ENCODE peak calls at places on chromosome X, in five cellular contexts. P is PC-3, T is uterus, G is ovary, W is cardiac muscle cell. O is an unnamed sample.

GRCh38 chrX:91414710-91415109 is 19.9 kb upstream of the PABPC5 start:
- DNase-seq in P (peak; percentile 29), T (no peak), G (no peak), W (no peak), O (no peak)

GRCh38 chrX:13898084-13898483 is 81.2 kb upstream of the GPM6B start:
- DNase-seq in P (peak; percentile 44), T (no peak), G (no peak), W (peak; percentile 58), O (no peak)

GRCh38 chrX:98523521-98523920 is 1639.8 kb downstream of the RPA4 start:
- DNase-seq in P (no peak), T (no peak), G (no peak), W (no peak), O (no peak)

GRCh38 chrX:44817029-44817428 is 26.8 kb upstream of the DUSP21 start:
- DNase-seq in P (no peak), T (no peak), G (no peak), W (no peak), O (peak; percentile 8)

GRCh38 chrX:124010157-124010556 is 48.7 kb downstream of the STAG2 start:
- DNase-seq in P (peak; percentile 52), T (no peak), G (no peak), W (no peak), O (no peak)

GRCh38 chrX:134782796-134783195 is 124.5 kb upstream of the PLAC1 start:
- DNase-seq in P (peak; percentile 72), T (no peak), G (no peak), W (peak; percentile 59), O (no peak)

GRCh38 chrX:150766351-150767044 is 73.3 kb downstream of the MTMR1 start:
- DNase-seq in P (no peak), T (no peak), G (no peak), W (no peak), O (no peak)

GRCh38 chrX:74804574-74804973 is 120.7 kb downstream of the NEXMIF start:
- DNase-seq in P (no peak), T (no peak), G (no peak), W (no peak), O (no peak)

GRCh38 chrX:28946846-28947245 is 359.6 kb downstream of the IL1RAPL1 start:
- DNase-seq in P (no peak), T (no peak), G (no peak), W (peak; percentile 0), O (no peak)

GRCh38 chrX:8939344-8939743 is 94.6 kb downstream of the FAM9B start:
- DNase-seq in P (peak; percentile 32), T (no peak), G (no peak), W (no peak), O (no peak)

GRCh38 chrX:44742480-44743155 is 101.2 kb upstream of the DUSP21 start:
- DNase-seq in P (no peak), T (no peak), G (no peak), W (no peak), O (no peak)

GRCh38 chrX:8037593-8038348 is 110.6 kb upstream of the PNPLA4 start:
- DNase-seq in P (no peak), T (no peak), G (no peak), W (peak; percentile 25), O (no peak)

GRCh38 chrX:58025979-58026378 is 115.7 kb upstream of the ZXDA start:
- DNase-seq in P (peak; percentile 51), T (no peak), G (no peak), W (peak; percentile 2), O (peak; percentile 28)

GRCh38 chrX:103439161-103439560 is 62.8 kb downstream of the BEX3 start:
- DNase-seq in P (no peak), T (no peak), G (no peak), W (no peak), O (no peak)

GRCh38 chrX:101550362-101550761 is at the start of gene ARMCX1:
- DNase-seq in P (no peak), T (peak; percentile 71), G (peak; percentile 67), W (peak; percentile 88), O (peak; percentile 28)

GRCh38 chrX:130975947-130976346 is 72.9 kb upstream of the ENOX2 start:
- DNase-seq in P (peak; percentile 79), T (no peak), G (no peak), W (peak; percentile 55), O (peak; percentile 2)

GRCh38 chrX:12011075-12011474 is 127.2 kb upstream of the FRMPD4 start:
- DNase-seq in P (peak; percentile 76), T (no peak), G (no peak), W (no peak), O (no peak)

GRCh38 chrX:19017271-19017670 is 33.4 kb upstream of the PHKA2 start:
- DNase-seq in P (peak; percentile 63), T (no peak), G (no peak), W (peak; percentile 26), O (peak; percentile 32)

GRCh38 chrX:135477576-135477975 is 42.9 kb upstream of the INTS6L start:
- DNase-seq in P (peak; percentile 81), T (no peak), G (peak; percentile 14), W (peak; percentile 87), O (peak; percentile 28)

GRCh38 chrX:51459125-51459524 is 37.3 kb downstream of the NUDT11 start:
- DNase-seq in P (peak; percentile 57), T (no peak), G (no peak), W (peak; percentile 36), O (no peak)

GRCh38 chrX:72269671-72270251 is 7.3 kb downstream of the RPS4X start:
- DNase-seq in P (peak; percentile 61), T (no peak), G (no peak), W (peak; percentile 50), O (no peak)

GRCh38 chrX:118536687-118537461 is 41.3 kb downstream of the DOCK11 start:
- DNase-seq in P (peak; percentile 10), T (no peak), G (no peak), W (peak; percentile 61), O (peak; percentile 15)

GRCh38 chrX:24890677-24891076 is 125.1 kb downstream of the ARX start:
- DNase-seq in P (peak; percentile 58), T (no peak), G (no peak), W (no peak), O (no peak)

GRCh38 chrX:45735571-45735970 is 534.9 kb upstream of the DIPK2B start:
- DNase-seq in P (peak; percentile 91), T (no peak), G (no peak), W (no peak), O (no peak)

GRCh38 chrX:152930516-152930915 is 32.6 kb downstream of the ZNF185 start:
- DNase-seq in P (no peak), T (no peak), G (no peak), W (no peak), O (no peak)

GRCh38 chrX:104659037-104659744 is 93.2 kb downstream of the IL1RAPL2 start:
- DNase-seq in P (peak; percentile 62), T (no peak), G (no peak), W (peak; percentile 19), O (no peak)

GRCh38 chrX:70324326-70324725 is 34.4 kb downstream of the KIF4A start:
- DNase-seq in P (no peak), T (no peak), G (no peak), W (no peak), O (no peak)

GRCh38 chrX:125998432-125998831 is 167.7 kb downstream of the DCAF12L2 start:
- DNase-seq in P (peak; percentile 47), T (no peak), G (no peak), W (no peak), O (no peak)

GRCh38 chrX:123773258-123773978 is 40.6 kb upstream of the THOC2 start:
- DNase-seq in P (no peak), T (no peak), G (no peak), W (peak; percentile 3), O (no peak)

DNA sequence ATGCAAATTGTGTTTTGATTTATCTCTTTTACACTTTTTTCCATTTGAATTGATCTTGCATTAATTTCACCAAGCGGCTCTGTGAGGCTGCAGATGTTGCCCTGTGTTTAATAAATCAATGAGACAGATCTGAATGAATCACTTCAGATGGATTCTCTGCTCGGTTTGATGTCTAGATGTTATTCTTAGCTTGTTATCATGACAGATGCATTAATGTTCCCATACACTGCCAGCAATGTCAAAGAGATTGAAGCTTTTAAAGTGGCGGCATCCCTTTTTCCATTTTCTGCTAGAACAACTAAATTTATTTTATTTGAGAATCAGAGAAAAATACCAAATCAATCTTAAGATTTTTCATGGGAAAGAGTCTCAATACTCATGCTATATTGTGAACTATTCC is 6.3 kb downstream of the DACH2 start:
- DNase-seq in P (no peak), T (no peak), G (no peak), W (no peak), O (no peak)
- H3K27me3 ChIP-seq in P (no peaks in the 10 kb centered on the region), T (no peaks in the 10 kb centered on the region), G (no peaks in the 10 kb centered on the region), W (peaks cover 17% of the 10 kb centered on the region), O (peaks cover 12% of the 10 kb centered on the region)

GRCh38 chrX:56786889-56787733 is 58.1 kb downstream of the NBDY start:
- DNase-seq in P (no peak), T (no peak), G (no peak), W (no peak), O (no peak)

GRCh38 chrX:56787734-56788152 is 58.7 kb downstream of the NBDY start:
- DNase-seq in P (no peak), T (no peak), G (no peak), W (no peak), O (no peak)

GRCh38 chrX:56789518-56790070 is 60.6 kb downstream of the NBDY start:
- DNase-seq in P (no peak), T (no peak), G (no peak), W (no peak), O (no peak)

GRCh38 chrX:56788717-56789122 is 59.7 kb downstream of the NBDY start:
- DNase-seq in P (no peak), T (peak; percentile 81), G (peak; percentile 81), W (peak; percentile 52), O (no peak)

GRCh38 chrX:56788229-56788628 is 59.2 kb downstream of the NBDY start:
- DNase-seq in P (no peak), T (peak; percentile 51), G (peak; percentile 55), W (no peak), O (no peak)
- H3K4me3 ChIP-seq in P (no peak overlapping the region), T (no peak overlapping the region), G (no peak overlapping the region), W (no peak overlapping the region), O (no peak overlapping the region)

DNA sequence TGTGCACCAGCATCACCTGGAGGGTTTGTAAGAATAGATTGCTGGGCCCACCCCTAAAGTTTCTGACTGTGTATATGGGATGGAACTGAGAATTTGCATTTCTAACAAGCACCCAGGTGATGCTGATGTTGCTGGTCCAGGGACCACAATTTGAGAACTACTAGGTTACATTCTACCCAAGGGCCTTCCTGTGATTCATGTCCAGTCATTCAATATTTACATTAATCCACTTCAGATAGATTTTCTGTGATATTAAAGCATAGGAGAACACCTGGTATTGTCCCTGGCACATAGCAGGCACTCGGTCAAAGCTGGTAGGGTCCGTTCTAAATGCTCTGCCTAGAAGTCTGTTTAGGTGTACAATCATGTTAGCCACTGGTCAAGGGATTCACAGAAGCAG is 19.5 kb upstream of the XPNPEP2 start:
- DNase-seq in P (peak; percentile 69), T (no peak), G (no peak), W (no peak), O (no peak)
- H3K27me3 ChIP-seq in P (no peaks in the 10 kb centered on the region), T (no peaks in the 10 kb centered on the region), G (no peaks in the 10 kb centered on the region), W (no peaks in the 10 kb centered on the region), O (no peaks in the 10 kb centered on the region)

GRCh38 chrX:137573356-137574101 is 7.6 kb downstream of the ZIC3 start:
- DNase-seq in P (no peak), T (no peak), G (no peak), W (no peak), O (no peak)

GRCh38 chrX:137575596-137576255 is 9.8 kb downstream of the ZIC3 start:
- DNase-seq in P (no peak), T (no peak), G (no peak), W (no peak), O (no peak)

GRCh38 chrX:137574784-137575298 is 8.9 kb downstream of the ZIC3 start:
- DNase-seq in P (no peak), T (no peak), G (no peak), W (no peak), O (no peak)

GRCh38 chrX:137569470-137569891 is 3.6 kb downstream of the ZIC3 start:
- DNase-seq in P (no peak), T (no peak), G (no peak), W (no peak), O (no peak)

GRCh38 chrX:137574102-137574783 is 8.3 kb downstream of the ZIC3 start:
- DNase-seq in P (no peak), T (no peak), G (no peak), W (no peak), O (no peak)
- H3K4me3 ChIP-seq in P (no peak overlapping the region), T (no peak overlapping the region), G (no peak overlapping the region), W (peak overlapping the region; percentile 28), O (peak overlapping the region; percentile 4)

O was measured in NT2/D1.